ENCODE peak calls at places on chromosome 3, in eight cellular contexts. X is psoas muscle, Z is left lung, S is SK-N-SH, C is IMR-90, V is uterus, Y is transverse colon, E is bronchial epithelial cell. O is an unnamed sample.

GRCh38 chr3:154743418-154743817 is 313.4 kb upstream of the GPR149 start:
- DNase-seq in S (no peak), V (no peak), C (no peak), Y (no peak), E (no peak), X (no peak), Z (no peak), O (no peak)

GRCh38 chr3:195809291-195809785 is 2.4 kb downstream of the MUC4 start:
- DNase-seq in V (no peak), Y (peak; percentile 79), Z (peak; percentile 23), C (no peak), E (no peak), X (no peak), S (peak; percentile 57), O (no peak)

GRCh38 chr3:195876297-195877031 is 31.9 kb downstream of the TNK2 start:
- DNase-seq in E (no peak), V (no peak), X (peak; percentile 81), Y (peak; percentile 92), S (no peak), C (no peak), Z (peak; percentile 73), O (no peak)

GRCh38 chr3:67401911-67402310 is 252.5 kb downstream of the SUCLG2 start:
- DNase-seq in Y (no peak), V (no peak), Z (peak; percentile 60), X (no peak), S (no peak), E (peak; percentile 4), C (no peak), O (no peak)

GRCh38 chr3:102715030-102715697 is 280.3 kb downstream of the ZPLD1 start:
- DNase-seq in C (no peak), S (no peak), X (no peak), E (peak; percentile 91), Z (no peak), V (no peak), Y (no peak), O (no peak)

GRCh38 chr3:84965141-84965540 is 6.4 kb downstream of the CADM2 start:
- DNase-seq in Y (no peak), C (no peak), E (no peak), Z (no peak), X (no peak), V (no peak), S (peak; percentile 63), O (no peak)

GRCh38 chr3:194682189-194682588 is 3.5 kb upstream of the FAM43A start:
- DNase-seq in E (no peak), Y (no peak), X (no peak), C (no peak), Z (no peak), V (no peak), S (no peak), O (no peak)

GRCh38 chr3:119235151-119235550 is 5.5 kb downstream of the B4GALT4 start:
- DNase-seq in E (peak; percentile 61), V (no peak), X (no peak), S (no peak), Y (no peak), Z (no peak), C (peak; percentile 61), O (no peak)

GRCh38 chr3:172635588-172635987 is 75.3 kb downstream of the NCEH1 start:
- DNase-seq in S (no peak), Y (no peak), X (no peak), Z (no peak), E (peak; percentile 90), V (no peak), C (peak; percentile 60), O (no peak)

GRCh38 chr3:45343947-45344346 is 44.4 kb upstream of the LARS2 start:
- DNase-seq in Y (no peak), X (no peak), V (no peak), S (no peak), C (peak; percentile 18), E (peak; percentile 16), Z (no peak), O (no peak)

GRCh38 chr3:134242649-134243637 is 7.7 kb downstream of the RYK start:
- DNase-seq in Z (no peak), Y (no peak), E (peak; percentile 96), C (peak; percentile 92), X (no peak), V (no peak), S (no peak), O (no peak)

GRCh38 chr3:196236169-196236568 is 19.8 kb downstream of the SLC51A start:
- DNase-seq in V (no peak), S (no peak), Y (no peak), Z (no peak), E (no peak), X (no peak), C (no peak), O (no peak)

GRCh38 chr3:171880471-171880870 is 37.3 kb downstream of the TMEM212 start:
- DNase-seq in X (no peak), V (no peak), C (no peak), Z (no peak), S (no peak), Y (no peak), E (no peak), O (no peak)

GRCh38 chr3:45225465-45226205 is 452 bp downstream of the TMEM158 start:
- DNase-seq in E (no peak), Z (no peak), S (peak; percentile 73), V (no peak), Y (no peak), X (peak; percentile 29), C (no peak), O (no peak)

GRCh38 chr3:15591235-15591634 is 10.1 kb downstream of the HACL1 start:
- DNase-seq in E (no peak), S (no peak), Z (no peak), C (no peak), X (no peak), V (no peak), Y (no peak), O (no peak)
- H3K4me3 ChIP-seq in E (no peak overlapping the region), S (no peak overlapping the region), Z (no peak overlapping the region), C (no peak overlapping the region), X (no peak overlapping the region), V (no peak overlapping the region), Y (no peak overlapping the region), O (no peak overlapping the region)

GRCh38 chr3:14369675-14370669 is 32.4 kb upstream of the SLC6A6 start:
- DNase-seq in Z (peak; percentile 58), V (no peak), Y (peak; percentile 76), E (peak; percentile 25), X (peak; percentile 52), C (no peak), S (no peak), O (no peak)
- TF ChIP-seq CTCF in Z (no peak), V (no peak), Y (peak; percentile 39), E (peak; percentile 52), X (no peak), C (no peak), S (no peak), O (no peak)

DNA sequence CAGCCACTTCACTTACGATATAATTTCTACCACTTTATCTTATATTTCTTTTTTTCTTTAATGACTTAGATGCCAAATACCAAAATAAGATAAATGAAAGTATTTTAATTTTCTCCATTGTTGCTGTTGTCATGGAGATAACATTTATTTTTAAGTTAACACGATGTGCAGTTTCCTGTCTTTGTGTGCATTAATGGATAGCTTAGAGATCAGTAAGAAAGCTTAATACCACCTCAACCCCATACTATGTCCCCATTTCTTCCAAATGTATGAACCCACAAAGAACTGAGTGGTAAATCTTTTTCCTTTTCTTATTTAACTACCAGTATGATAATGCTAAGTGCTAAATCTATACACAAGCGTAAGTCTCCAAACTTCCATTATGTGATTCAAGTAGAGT is 17.1 kb downstream of the PCNP start:
- DNase-seq in S (no peak), E (no peak), C (no peak), V (no peak), X (no peak), Y (no peak), Z (no peak), O (no peak)
- H3K36me3 ChIP-seq in S (peaks cover 49% of the 10 kb centered on the region), E (peaks cover 7% of the 10 kb centered on the region), C (peaks cover 29% of the 10 kb centered on the region), V (no peaks in the 10 kb centered on the region), X (peaks cover 96% of the 10 kb centered on the region), Y (peaks cover 25% of the 10 kb centered on the region), Z (no peaks in the 10 kb centered on the region), O (no peaks in the 10 kb centered on the region)

DNA sequence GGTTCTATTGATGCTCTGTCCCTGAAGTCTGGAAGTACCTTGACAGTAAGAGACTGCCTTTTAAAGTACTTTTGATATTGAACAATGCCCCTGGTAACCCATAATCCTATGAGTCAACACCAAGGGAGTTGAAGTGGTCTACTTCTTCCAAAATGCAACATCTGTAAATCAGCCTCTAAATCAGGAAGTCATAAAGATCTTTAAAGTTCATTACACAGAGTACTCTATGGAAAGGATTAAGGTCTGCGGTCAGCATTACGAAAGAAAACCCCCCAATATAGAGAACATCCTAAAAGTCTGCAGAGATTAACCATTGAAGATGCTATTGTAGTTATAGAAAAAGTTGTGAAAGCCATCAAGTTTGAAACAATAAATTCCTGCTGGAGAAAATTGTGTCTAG is 52.7 kb upstream of the CMC1 start:
- DNase-seq in C (no peak), S (no peak), V (no peak), E (no peak), Y (no peak), Z (no peak), X (no peak), O (no peak)
- H3K4me3 ChIP-seq in C (no peak overlapping the region), S (no peak overlapping the region), V (no peak overlapping the region), E (no peak overlapping the region), Y (no peak overlapping the region), Z (no peak overlapping the region), X (no peak overlapping the region), O (no peak overlapping the region)

GRCh38 chr3:157543491-157544035 is 40.3 kb upstream of the VEPH1 start:
- DNase-seq in Z (no peak), Y (no peak), E (no peak), X (no peak), C (no peak), V (no peak), S (no peak), O (no peak)
- TF ChIP-seq CTCF in Z (no peak), Y (no peak), E (no peak), X (no peak), C (no peak), V (no peak), S (peak; percentile 23), O (no peak)

GRCh38 chr3:49311283-49311682 is 28.6 kb downstream of the USP4 start:
- DNase-seq in E (no peak), V (no peak), C (no peak), Z (no peak), X (no peak), S (no peak), Y (no peak), O (no peak)
- H3K36me3 ChIP-seq in E (peaks cover 19% of the 10 kb centered on the region), V (no peaks in the 10 kb centered on the region), C (peaks cover 49% of the 10 kb centered on the region), Z (no peaks in the 10 kb centered on the region), X (peaks cover 97% of the 10 kb centered on the region), S (peaks cover 14% of the 10 kb centered on the region), Y (peaks cover 30% of the 10 kb centered on the region), O (no peaks in the 10 kb centered on the region)

O was measured in heart right ventricle.